ENCODE peak calls at places on chromosome 17, in four cellular contexts. G is activated naive CD8-positive, alpha-beta T cell treated with anti-CD3 and anti-CD28 coated beads for 36 hours; B is H54; U is testis. H is an unnamed sample.

GRCh38 chr17:76793775-76794174 is 55.9 kb downstream of the MFSD11 start:
- DNase-seq in G (no peak), B (no peak), U (no peak), H (no peak)

GRCh38 chr17:40451420-40451819 is 8.2 kb downstream of the IGFBP4 start:
- DNase-seq in G (no peak), B (no peak), U (no peak), H (peak; percentile 89)

GRCh38 chr17:31789707-31790505 is 69.1 kb downstream of the COPRS start:
- DNase-seq in G (no peak), B (no peak), U (no peak), H (no peak)

GRCh38 chr17:38428150-38428642 is at the start of gene ARHGAP23:
- DNase-seq in G (peak; percentile 27), B (peak; percentile 83), U (peak; percentile 70), H (peak; percentile 80)

GRCh38 chr17:20930065-20930760 is 112.6 kb downstream of the USP22 start:
- DNase-seq in G (no peak), B (no peak), U (no peak), H (no peak)

GRCh38 chr17:35152741-35153140 is 5.1 kb downstream of the UNC45B start:
- DNase-seq in G (no peak), B (no peak), U (no peak), H (no peak)

GRCh38 chr17:19364699-19365498 is 2.4 kb upstream of the B9D1 start:
- DNase-seq in G (no peak), B (no peak), U (no peak), H (peak; percentile 19)

GRCh38 chr17:48043171-48043570 is 5.0 kb upstream of the NFE2L1 start:
- DNase-seq in G (no peak), B (no peak), U (no peak), H (no peak)

GRCh38 chr17:1928976-1929375 is 96.2 kb downstream of the RTN4RL1 start:
- DNase-seq in G (no peak), B (no peak), U (no peak), H (no peak)

GRCh38 chr17:11899494-11899893 is 97.8 kb downstream of the ZNF18 start:
- DNase-seq in G (no peak), B (no peak), U (no peak), H (no peak)

GRCh38 chr17:80892019-80892855 is 99.4 kb upstream of the CHMP6 start:
- DNase-seq in G (peak; percentile 89), B (peak; percentile 95), U (peak; percentile 42), H (peak; percentile 82)

GRCh38 chr17:2710804-2711607 is 558 bp downstream of the CLUH start:
- DNase-seq in G (peak; percentile 53), B (no peak), U (no peak), H (peak; percentile 52)

GRCh38 chr17:80485846-80486245 is 9.4 kb upstream of the NPTX1 start:
- DNase-seq in G (no peak), B (no peak), U (no peak), H (no peak)

GRCh38 chr17:17376362-17376761 is 73.2 kb downstream of the NT5M start:
- DNase-seq in G (no peak), B (no peak), U (no peak), H (no peak)

GRCh38 chr17:61000911-61001310 is 323.3 kb downstream of the BCAS3 start:
- DNase-seq in G (no peak), B (no peak), U (no peak), H (no peak)

GRCh38 chr17:7178973-7179316 is 225 bp downstream of the ASGR1 start:
- DNase-seq in G (no peak), B (no peak), U (no peak), H (no peak)

H was measured in ovary.